ENCODE peak calls at places on chromosome 11, in six cellular contexts. E is effector memory CD4-positive, alpha-beta T cell; V is adrenal gland; T is cardiac fibroblast; A is aorta; Q is tibial artery. B is an unnamed sample.

GRCh38 chr11:72411623-72412532 is 22.5 kb downstream of the CLPB start:
- DNase-seq in A (no peak), V (peak; percentile 38), E (no peak), Q (peak; percentile 53), T (no peak), B (peak; percentile 65)

GRCh38 chr11:33657757-33658156 is 42.9 kb downstream of the C11orf91 start:
- DNase-seq in T (no peak), E (no peak), V (no peak), A (no peak), Q (no peak), B (no peak)

GRCh38 chr11:44351006-44351660 is 41.2 kb upstream of the ALX4 start:
- DNase-seq in E (no peak), T (no peak), V (no peak), Q (no peak), A (no peak), B (no peak)

GRCh38 chr11:76637491-76638266 is 32.9 kb downstream of the LRRC32 start:
- DNase-seq in Q (peak; percentile 77), V (peak; percentile 70), E (no peak), T (no peak), A (peak; percentile 85), B (no peak)

GRCh38 chr11:86749861-86750401 is 50.4 kb upstream of the PRSS23 start:
- DNase-seq in V (no peak), A (no peak), Q (no peak), E (no peak), T (no peak), B (no peak)

GRCh38 chr11:58121101-58121500 is 4.2 kb downstream of the OR9I1 start:
- DNase-seq in A (no peak), Q (no peak), T (no peak), E (no peak), V (no peak), B (no peak)

GRCh38 chr11:65498042-65498726 is 661 bp upstream of the MALAT1 start:
- DNase-seq in V (peak; percentile 78), E (no peak), A (peak; percentile 74), Q (peak; percentile 60), T (peak; percentile 81), B (peak; percentile 85)

GRCh38 chr11:44466531-44467179 is 98.8 kb upstream of the CD82 start:
- DNase-seq in E (no peak), Q (no peak), V (no peak), T (no peak), A (no peak), B (no peak)

GRCh38 chr11:118921929-118922744 is 3.6 kb downstream of the BCL9L start:
- DNase-seq in V (peak; percentile 97), Q (peak; percentile 87), T (peak; percentile 96), A (peak; percentile 93), E (no peak), B (no peak)

GRCh38 chr11:112219476-112220232 is 6.6 kb upstream of the PTS start:
- DNase-seq in Q (no peak), E (peak; percentile 11), T (peak; percentile 86), A (no peak), V (peak; percentile 53), B (peak; percentile 80)

GRCh38 chr11:6202036-6202435 is 3.0 kb downstream of the OR52W1 start:
- DNase-seq in A (no peak), E (no peak), T (no peak), V (no peak), Q (no peak), B (no peak)

GRCh38 chr11:44110231-44110679 is 14.8 kb downstream of the EXT2 start:
- DNase-seq in E (peak; percentile 3), T (peak; percentile 64), A (peak; percentile 56), V (peak; percentile 61), Q (peak; percentile 49), B (peak; percentile 57)

GRCh38 chr11:110028904-110029303 is 64.3 kb upstream of the ZC3H12C start:
- DNase-seq in A (no peak), E (no peak), T (no peak), Q (no peak), V (no peak), B (no peak)

GRCh38 chr11:102360681-102361080 is 13.7 kb downstream of the BIRC2 start:
- DNase-seq in V (no peak), E (peak; percentile 32), T (no peak), Q (no peak), A (no peak), B (peak; percentile 41)

GRCh38 chr11:60860943-60861342 is 5.2 kb upstream of the PTGDR2 start:
- DNase-seq in Q (no peak), T (no peak), E (no peak), A (no peak), V (no peak), B (no peak)

GRCh38 chr11:76123243-76123642 is 83.1 kb downstream of the WNT11 start:
- DNase-seq in T (no peak), V (no peak), A (peak; percentile 55), E (no peak), Q (no peak), B (no peak)

GRCh38 chr11:28759311-28759710 is 651.1 kb downstream of the METTL15 start:
- DNase-seq in T (peak; percentile 63), V (no peak), Q (no peak), E (no peak), A (no peak), B (no peak)

GRCh38 chr11:65502852-65503603 is 4.2 kb downstream of the MALAT1 start:
- DNase-seq in E (no peak), Q (peak; percentile 18), T (peak; percentile 86), A (peak; percentile 30), V (peak; percentile 55), B (no peak)

GRCh38 chr11:69641681-69642548 is 959 bp downstream of the CCND1 start:
- DNase-seq in V (no peak), Q (no peak), E (no peak), T (peak; percentile 43), A (peak; percentile 53), B (no peak)

GRCh38 chr11:72609451-72609850 is 64.8 kb downstream of the PDE2A start:
- DNase-seq in T (no peak), A (no peak), Q (no peak), E (no peak), V (no peak), B (no peak)

GRCh38 chr11:93784935-93785360 is 866 bp downstream of the MED17 start:
- DNase-seq in Q (no peak), A (no peak), T (no peak), V (no peak), E (no peak), B (no peak)

GRCh38 chr11:77590194-77590591 is 440 bp downstream of the AQP11 start:
- DNase-seq in E (no peak), T (peak; percentile 40), A (no peak), V (peak; percentile 72), Q (peak; percentile 25), B (no peak)

GRCh38 chr11:125123947-125124633 is 12.7 kb upstream of the TMEM218 start:
- DNase-seq in T (peak; percentile 63), V (peak; percentile 76), Q (peak; percentile 47), A (peak; percentile 68), E (peak; percentile 4), B (peak; percentile 42)
- H3K4me3 ChIP-seq in T (no peak overlapping the region), V (no peak overlapping the region), Q (no peak overlapping the region), A (no peak overlapping the region), E (no peak overlapping the region), B (no peak overlapping the region)

DNA sequence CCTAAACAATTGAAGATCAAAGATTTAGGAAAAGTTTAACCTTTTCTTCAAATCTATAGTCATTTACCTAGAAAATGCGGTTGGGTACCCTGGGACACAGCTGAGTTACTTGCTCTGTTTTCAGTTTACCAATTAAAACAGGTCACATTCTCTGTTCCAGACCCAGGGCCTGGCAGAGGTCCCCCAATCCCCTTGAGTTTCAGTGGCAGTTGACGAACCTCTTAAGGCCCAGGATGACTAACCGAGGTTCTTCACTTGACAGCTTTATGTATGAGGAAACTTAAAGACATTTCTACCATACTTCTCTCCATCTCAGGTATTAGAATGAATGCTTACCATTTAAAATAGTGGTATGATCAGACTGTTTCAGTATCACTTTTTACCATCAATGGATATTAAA is 16.3 kb downstream of the LDHAL6A start:
- DNase-seq in Q (no peak), T (no peak), E (no peak), A (no peak), V (no peak), B (no peak)
- H3K4me3 ChIP-seq in Q (no peak overlapping the region), T (no peak overlapping the region), E (no peak overlapping the region), A (no peak overlapping the region), V (no peak overlapping the region), B (no peak overlapping the region)

GRCh38 chr11:48029686-48030279 is 49.4 kb downstream of the PTPRJ start:
- DNase-seq in T (no peak), E (no peak), A (no peak), V (no peak), Q (no peak), B (no peak)
- H3K4me3 ChIP-seq in T (no peak overlapping the region), E (no peak overlapping the region), A (no peak overlapping the region), V (no peak overlapping the region), Q (no peak overlapping the region), B (no peak overlapping the region)

DNA sequence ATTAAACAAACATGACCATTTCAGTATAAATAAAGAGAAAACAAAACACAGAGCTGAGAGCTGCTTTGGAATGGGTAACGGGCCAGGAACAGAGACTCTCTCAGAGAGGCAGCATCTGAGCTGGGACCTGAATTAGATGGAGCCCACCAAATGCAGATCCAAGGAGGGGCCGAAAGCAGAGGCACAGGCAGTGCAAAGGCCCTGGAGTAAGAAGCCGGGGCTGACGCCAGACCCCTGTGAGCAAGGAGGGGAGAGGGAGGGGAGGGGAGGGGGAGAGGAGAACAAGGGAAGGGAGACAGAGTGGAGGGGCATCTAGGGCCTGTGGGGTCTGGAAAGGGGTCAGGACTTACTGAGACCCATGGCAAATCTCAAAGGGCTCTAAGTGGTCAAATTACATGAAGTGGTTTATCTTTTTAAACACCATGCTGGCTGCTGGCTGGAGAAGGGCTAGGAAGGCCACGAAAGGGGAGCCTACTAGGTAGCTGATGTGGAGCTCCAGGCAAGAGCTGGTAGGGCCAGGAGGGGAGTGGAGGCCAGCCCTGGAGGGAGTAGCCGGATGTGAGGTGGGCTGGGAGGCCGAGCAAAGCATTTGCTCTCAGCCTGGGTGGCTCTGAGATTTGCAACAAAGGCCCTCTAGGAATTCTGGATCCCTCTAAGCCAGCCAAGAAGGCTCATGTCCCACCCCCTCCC is 3.2 kb downstream of the OSBPL5 start:
- DNase-seq in T (no peak), Q (peak; percentile 20), E (no peak), A (peak; percentile 40), V (no peak), B (no peak)
- H3K4me3 ChIP-seq in T (no peak overlapping the region), Q (peak overlapping the region; percentile 83), E (no peak overlapping the region), A (no peak overlapping the region), V (no peak overlapping the region), B (no peak overlapping the region)

DNA sequence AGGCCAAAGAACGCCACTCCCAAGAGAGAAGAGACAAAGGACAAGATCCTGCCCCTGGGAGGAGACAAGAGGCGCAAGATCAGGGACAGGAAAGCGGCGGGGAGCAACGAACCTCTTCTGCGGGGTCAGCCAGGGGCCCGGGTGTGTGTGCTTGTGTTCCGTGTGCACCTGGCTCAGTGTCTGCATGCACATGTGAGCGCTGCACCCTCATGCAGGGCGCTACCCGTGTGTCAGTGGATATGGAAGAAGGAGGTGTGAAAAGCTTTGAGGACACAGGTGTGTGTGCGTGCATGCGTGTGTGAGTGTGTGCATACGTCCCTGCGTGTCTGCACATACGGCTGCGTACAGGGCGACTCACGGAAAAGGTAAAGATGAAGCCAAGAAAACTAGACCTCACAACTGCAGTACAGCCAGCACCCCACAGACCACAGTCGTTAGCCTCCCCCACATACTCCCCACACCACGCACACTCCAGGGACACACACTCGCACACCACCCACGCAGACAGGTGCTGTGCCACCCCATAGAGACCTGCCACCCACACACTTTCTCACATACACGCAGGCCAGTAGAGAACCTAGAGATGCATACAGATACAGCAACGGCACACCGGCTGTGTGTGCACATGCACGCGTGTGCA is 11.0 kb upstream of the IGSF9B start:
- DNase-seq in T (no peak), V (no peak), A (no peak), Q (no peak), E (no peak), B (no peak)
- H3K4me3 ChIP-seq in T (no peak overlapping the region), V (no peak overlapping the region), A (no peak overlapping the region), Q (no peak overlapping the region), E (peak overlapping the region; percentile 32), B (peak overlapping the region; percentile 59)

GRCh38 chr11:66567787-66568123 is 651 bp downstream of the CTSF start:
- DNase-seq in Q (no peak), A (no peak), T (no peak), V (no peak), E (no peak), B (no peak)
- H3K4me3 ChIP-seq in Q (peak overlapping the region; percentile 76), A (peak overlapping the region; percentile 69), T (peak overlapping the region; percentile 52), V (no peak overlapping the region), E (peak overlapping the region; percentile 65), B (peak overlapping the region; percentile 35)